ENCODE peak calls at places on chromosomes 7 and 10, in four cellular contexts. U is fibroblast of lung, N is Karpas-422, W is trophoblast cell. D is an unnamed sample.

GRCh38 chr7:151248191-151249033 is at the start of gene SMARCD3:
- DNase-seq in W (peak; percentile 64), U (peak; percentile 60), N (no peak), D (peak; percentile 94)

GRCh38 chr10:119997429-119997828 is 104.9 kb downstream of the SEC23IP start:
- DNase-seq in N (no peak), U (no peak), W (no peak), D (no peak)

GRCh38 chr7:18565337-18565736 is 69.8 kb downstream of the HDAC9 start:
- DNase-seq in N (no peak), W (no peak), U (peak; percentile 6), D (no peak)

GRCh38 chr10:80497187-80498038 is 40.3 kb upstream of the SH2D4B start:
- DNase-seq in N (no peak), W (no peak), U (peak; percentile 93), D (no peak)

GRCh38 chr7:47498229-47499056 is 83.5 kb downstream of the TNS3 start:
- DNase-seq in W (peak; percentile 96), N (peak; percentile 68), U (no peak), D (no peak)

GRCh38 chr7:155296788-155297516 is 726 bp upstream of the INSIG1 start:
- DNase-seq in U (peak; percentile 84), W (peak; percentile 86), N (peak; percentile 80), D (peak; percentile 74)

GRCh38 chr7:35854311-35854710 is 53.5 kb downstream of the SEPTIN7 start:
- DNase-seq in U (no peak), W (no peak), N (no peak), D (no peak)

GRCh38 chr10:11716704-11717103 is 25.5 kb upstream of the ECHDC3 start:
- DNase-seq in W (no peak), N (no peak), U (no peak), D (no peak)

GRCh38 chr10:69092959-69093850 is 5.3 kb downstream of the SRGN start:
- DNase-seq in W (peak; percentile 95), U (peak; percentile 93), N (peak; percentile 93), D (peak; percentile 80)

GRCh38 chr10:93006435-93007039 is 54.1 kb upstream of the CYP26C1 start:
- DNase-seq in W (peak; percentile 67), N (no peak), U (peak; percentile 76), D (peak; percentile 63)

GRCh38 chr7:71272509-71273214 is 140.7 kb downstream of the GALNT17 start:
- DNase-seq in W (no peak), U (no peak), N (no peak), D (no peak)

GRCh38 chr7:120742370-120742769 is 115.6 kb downstream of the TSPAN12 start:
- DNase-seq in U (no peak), N (no peak), W (no peak), D (peak; percentile 83)

GRCh38 chr10:120336910-120337540 is 120.0 kb upstream of the PLPP4 start:
- DNase-seq in W (peak; percentile 84), U (peak; percentile 10), N (peak; percentile 91), D (peak; percentile 67)

GRCh38 chr7:46291601-46292150 is 370.6 kb upstream of the IGFBP3 start:
- DNase-seq in U (peak; percentile 76), N (no peak), W (no peak), D (no peak)

GRCh38 chr10:11683529-11684320 is 58.5 kb upstream of the ECHDC3 start:
- DNase-seq in N (peak; percentile 78), W (no peak), U (no peak), D (no peak)

GRCh38 chr7:42095791-42096190 is 141.2 kb downstream of the GLI3 start:
- DNase-seq in N (no peak), W (no peak), U (no peak), D (no peak)
- H3K27me3 ChIP-seq in N (no peaks in the 10 kb centered on the region), W (no peaks in the 10 kb centered on the region), U (no peaks in the 10 kb centered on the region), D (no peaks in the 10 kb centered on the region)

GRCh38 chr7:133436014-133436428 is 183.1 kb downstream of the EXOC4 start:
- DNase-seq in W (no peak), N (no peak), U (peak; percentile 95), D (no peak)
- H3K9ac ChIP-seq in W (no peak overlapping the region), N (no peak overlapping the region), U (no peak overlapping the region), D (no peak overlapping the region)

DNA sequence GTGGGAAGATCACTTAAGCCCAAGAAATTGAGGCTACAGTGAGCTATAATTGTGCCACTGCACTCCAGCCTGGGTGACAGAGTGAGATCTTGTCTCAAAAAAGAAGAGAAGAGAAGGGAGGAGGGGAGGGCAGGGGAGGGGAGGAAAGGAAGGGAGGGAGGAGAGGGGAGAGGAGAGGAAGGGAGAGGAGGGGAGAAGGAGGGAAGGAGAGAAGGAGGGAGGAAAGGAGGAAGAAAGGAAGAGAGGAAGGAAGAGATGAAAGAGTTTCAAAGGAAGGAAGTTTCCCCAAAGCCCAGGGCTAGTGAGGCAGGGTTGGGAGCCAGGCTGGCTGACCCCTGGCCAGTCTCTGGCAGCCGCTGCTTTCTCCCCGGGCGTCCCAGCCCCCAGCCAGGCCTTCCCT is 32.6 kb downstream of the EPHB4 start:
- DNase-seq in U (no peak), W (no peak), N (no peak), D (no peak)
- H3K27me3 ChIP-seq in U (no peaks in the 10 kb centered on the region), W (no peaks in the 10 kb centered on the region), N (no peaks in the 10 kb centered on the region), D (no peaks in the 10 kb centered on the region)

GRCh38 chr10:86345296-86346168 is 21.1 kb downstream of the GRID1 start:
- DNase-seq in U (no peak), N (no peak), W (peak; percentile 52), D (peak; percentile 50)

GRCh38 chr10:86346169-86346793 is 20.3 kb downstream of the GRID1 start:
- DNase-seq in N (no peak), U (no peak), W (no peak), D (peak; percentile 78)

GRCh38 chr10:86348321-86349210 is 18.0 kb downstream of the GRID1 start:
- DNase-seq in W (no peak), U (no peak), N (no peak), D (peak; percentile 47)

GRCh38 chr10:86347856-86348255 is 18.7 kb downstream of the GRID1 start:
- DNase-seq in U (no peak), N (no peak), W (no peak), D (no peak)

GRCh38 chr10:86346794-86347665 is 19.6 kb downstream of the GRID1 start:
- DNase-seq in U (no peak), W (no peak), N (no peak), D (peak; percentile 21)
- H3K9ac ChIP-seq in U (no peak overlapping the region), W (no peak overlapping the region), N (no peak overlapping the region), D (no peak overlapping the region)

GRCh38 chr10:101090597-101090996 is 28.8 kb downstream of the KAZALD1 start:
- DNase-seq in U (no peak), N (no peak), W (no peak), D (no peak)
- H3K27me3 ChIP-seq in U (peaks cover 12% of the 10 kb centered on the region), N (no peaks in the 10 kb centered on the region), W (peaks cover 3% of the 10 kb centered on the region), D (peaks cover 85% of the 10 kb centered on the region)

GRCh38 chr7:30965372-30965771 is 1.6 kb downstream of the GHRHR start:
- DNase-seq in U (no peak), W (no peak), N (no peak), D (no peak)
- H3K9ac ChIP-seq in U (no peak overlapping the region), W (no peak overlapping the region), N (no peak overlapping the region), D (no peak overlapping the region)

GRCh38 chr7:27121656-27122055 is 8.9 kb downstream of the HOXA4 start:
- DNase-seq in W (no peak), U (no peak), N (no peak), D (no peak)

GRCh38 chr7:27122075-27122910 is 8.3 kb downstream of the HOXA4 start:
- DNase-seq in U (peak; percentile 41), W (no peak), N (no peak), D (no peak)

GRCh38 chr7:27123477-27124053 is 7.0 kb downstream of the HOXA4 start:
- DNase-seq in U (no peak), N (no peak), W (no peak), D (no peak)

GRCh38 chr7:27124096-27124978 is 6.2 kb downstream of the HOXA4 start:
- DNase-seq in U (peak; percentile 91), W (no peak), N (no peak), D (no peak)

GRCh38 chr7:27123021-27123476 is 7.5 kb downstream of the HOXA4 start:
- DNase-seq in W (no peak), U (peak; percentile 54), N (no peak), D (no peak)
- H3K27me3 ChIP-seq in W (peaks cover 85% of the 10 kb centered on the region), U (no peaks in the 10 kb centered on the region), N (no peaks in the 10 kb centered on the region), D (peaks cover 100% of the 10 kb centered on the region)

DNA sequence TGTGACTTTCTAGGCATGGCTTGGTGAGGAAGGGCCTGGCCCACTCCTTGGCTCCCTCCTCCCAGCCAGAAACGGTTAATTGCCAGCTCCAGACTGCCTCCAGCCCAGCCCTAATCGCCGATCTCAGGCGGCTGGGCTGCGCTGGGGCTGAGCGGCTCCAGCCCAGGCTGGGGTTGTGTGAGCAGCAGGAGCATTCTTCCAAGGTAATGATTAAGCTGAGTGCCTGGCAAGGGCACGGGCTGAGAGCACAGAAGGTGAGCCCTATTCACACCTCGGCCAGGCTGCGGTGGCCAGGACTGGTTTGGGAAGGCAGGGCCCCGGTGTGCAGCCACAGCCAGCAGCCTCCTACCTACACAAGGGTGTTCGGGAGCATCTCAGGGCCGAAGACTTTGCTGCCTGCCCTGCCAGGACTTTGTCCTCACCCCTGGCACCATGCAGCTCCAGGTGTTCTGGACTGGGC is at the start of gene TMEM72:
- DNase-seq in W (no peak), U (no peak), N (no peak), D (peak; percentile 73)
- H3K9ac ChIP-seq in W (no peak within 1 kb of the TSS), U (no peak within 1 kb of the TSS), N (no peak within 1 kb of the TSS), D (no peak within 1 kb of the TSS)

GRCh38 chr7:142534726-142535122 is 214.5 kb upstream of the PRSS1 start:
- DNase-seq in N (no peak), U (no peak), W (no peak), D (no peak)

GRCh38 chr7:142523821-142524460 is 225.3 kb upstream of the PRSS1 start:
- DNase-seq in U (no peak), N (no peak), W (no peak), D (no peak)

GRCh38 chr7:142533920-142534319 is 215.4 kb upstream of the PRSS1 start:
- DNase-seq in U (no peak), N (no peak), W (no peak), D (no peak)

DNA sequence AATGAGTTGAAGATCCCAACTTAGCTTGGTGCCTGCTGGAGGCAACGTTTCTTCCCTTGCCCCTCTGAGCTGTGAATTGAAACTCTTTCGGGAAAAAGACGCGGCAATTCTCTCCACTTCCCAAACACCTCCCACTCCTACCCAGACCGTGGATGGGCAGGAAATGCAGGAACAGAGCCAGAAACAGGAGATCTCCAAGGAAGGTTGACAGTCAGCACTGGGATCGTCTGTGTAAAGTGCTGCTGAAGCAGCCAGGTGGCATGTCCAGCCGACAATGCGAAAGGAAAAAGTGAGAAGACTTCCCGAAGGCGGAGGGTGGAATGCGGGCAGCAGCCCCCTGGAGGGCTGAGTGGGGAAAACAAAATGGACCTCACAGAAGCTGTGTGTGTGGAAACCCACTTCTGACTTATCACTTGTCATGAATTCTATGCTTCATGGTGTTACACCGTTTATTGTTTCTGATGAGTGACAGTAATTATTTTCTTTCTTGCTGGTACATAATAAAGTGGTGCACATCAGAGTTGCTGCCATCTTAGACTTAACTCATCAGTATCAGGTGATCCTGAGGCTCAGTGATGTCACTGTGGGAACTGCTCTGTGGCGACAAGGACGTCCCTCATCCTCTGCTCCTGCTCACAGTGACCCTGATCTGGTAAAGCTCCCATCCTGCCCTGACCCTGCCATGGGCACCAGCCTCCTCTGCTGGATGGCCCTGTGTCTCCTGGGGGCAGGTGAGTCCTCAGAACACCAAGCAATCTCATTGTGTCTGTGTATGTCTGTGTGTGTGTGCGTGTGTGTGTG is 220.5 kb upstream of the PRSS1 start:
- DNase-seq in U (no peak), N (no peak), W (peak; percentile 21), D (no peak)
- H3K27me3 ChIP-seq in U (peaks cover 8% of the 10 kb centered on the region), N (no peaks in the 10 kb centered on the region), W (no peaks in the 10 kb centered on the region), D (no peaks in the 10 kb centered on the region)